ENCODE peak calls at places on chromosome 17, in six cellular contexts. F is lung, D is dorsolateral prefrontal cortex, B is AG04450, H is pancreas, Z is fibroblast of lung. N is an unnamed sample.
A peak's percentile ranks its signal among the peaks of the same experiment; 100 is the strongest.

GRCh38 chr17:78808106-78808635 is 26.1 kb upstream of the CYTH1 start:
- DNase-seq in F (no peak), D (no peak), B (no peak), H (no peak), Z (no peak), N (no peak)

GRCh38 chr17:48328457-48328856 is 101.6 kb downstream of the SKAP1 start:
- DNase-seq in F (no peak), D (no peak), B (no peak), H (no peak), Z (no peak), N (no peak)

GRCh38 chr17:54967621-54968258 is 714 bp downstream of the COX11 start:
- DNase-seq in F (no peak), D (no peak), B (no peak), H (no peak), Z (peak; percentile 36), N (no peak)

GRCh38 chr17:17055286-17056166 is 13.3 kb downstream of the MPRIP start:
- DNase-seq in F (no peak), D (no peak), B (no peak), H (peak; percentile 30), Z (no peak), N (no peak)

GRCh38 chr17:58452738-58453137 is 35.4 kb upstream of the RNF43 start:
- DNase-seq in F (no peak), D (no peak), B (no peak), H (no peak), Z (peak; percentile 1), N (peak; percentile 5)

GRCh38 chr17:50630524-50631194 is 4.0 kb upstream of the ABCC3 start:
- DNase-seq in F (peak; percentile 65), D (no peak), B (no peak), H (peak; percentile 88), Z (no peak), N (no peak)

GRCh38 chr17:82356028-82356427 is 3.0 kb upstream of the TEX19 start:
- DNase-seq in F (peak; percentile 83), D (no peak), B (no peak), H (peak; percentile 55), Z (no peak), N (no peak)

GRCh38 chr17:79788455-79788854 is 8.4 kb downstream of the CBX8 start:
- DNase-seq in F (no peak), D (no peak), B (no peak), H (no peak), Z (no peak), N (no peak)

GRCh38 chr17:45155483-45155882 is 6.2 kb upstream of the HEXIM2 start:
- DNase-seq in F (no peak), D (no peak), B (no peak), H (no peak), Z (no peak), N (no peak)

GRCh38 chr17:3009411-3009920 is 53.9 kb downstream of the OR1D5 start:
- DNase-seq in F (no peak), D (no peak), B (no peak), H (no peak), Z (no peak), N (no peak)

GRCh38 chr17:32127156-32127897 is 15.0 kb upstream of the RHOT1 start:
- DNase-seq in F (peak; percentile 85), D (peak; percentile 78), B (peak; percentile 15), H (peak; percentile 51), Z (peak; percentile 71), N (peak; percentile 70)

GRCh38 chr17:57406131-57406980 is 150.0 kb downstream of the MSI2 start:
- DNase-seq in F (no peak), D (no peak), B (no peak), H (no peak), Z (peak; percentile 27), N (no peak)

GRCh38 chr17:67615011-67615561 is 102.7 kb upstream of the NOL11 start:
- DNase-seq in F (no peak), D (no peak), B (no peak), H (no peak), Z (no peak), N (peak; percentile 9)

GRCh38 chr17:38590988-38591758 is 14.6 kb downstream of the SRCIN1 start:
- DNase-seq in F (peak; percentile 54), D (no peak), B (no peak), H (no peak), Z (no peak), N (no peak)

GRCh38 chr17:32495347-32496253 is 8.8 kb downstream of the CDK5R1 start:
- DNase-seq in F (no peak), D (peak; percentile 60), B (no peak), H (peak; percentile 15), Z (peak; percentile 65), N (peak; percentile 54)

GRCh38 chr17:77881545-77881944 is 77.0 kb upstream of the TNRC6C start:
- DNase-seq in F (peak; percentile 82), D (no peak), B (no peak), H (peak; percentile 25), Z (peak; percentile 26), N (peak; percentile 94)

GRCh38 chr17:10803830-10804498 is at the start of gene TMEM238L:
- DNase-seq in F (no peak), D (no peak), B (no peak), H (no peak), Z (no peak), N (no peak)

GRCh38 chr17:79145548-79145947 is 70.9 kb downstream of the ENGASE start:
- DNase-seq in F (no peak), D (no peak), B (no peak), H (no peak), Z (no peak), N (no peak)

GRCh38 chr17:33889766-33890165 is 365.3 kb upstream of the CCL2 start:
- DNase-seq in F (no peak), D (no peak), B (no peak), H (no peak), Z (no peak), N (no peak)

GRCh38 chr17:78105551-78105950 is 23.0 kb downstream of the TMC6 start:
- DNase-seq in F (no peak), D (no peak), B (no peak), H (no peak), Z (peak; percentile 32), N (no peak)

GRCh38 chr17:61474934-61475333 is 22.7 kb downstream of the TBX4 start:
- DNase-seq in F (no peak), D (no peak), B (no peak), H (no peak), Z (no peak), N (no peak)

GRCh38 chr17:58710948-58711552 is 18.6 kb downstream of the RAD51C start:
- DNase-seq in F (peak; percentile 35), D (no peak), B (peak; percentile 27), H (peak; percentile 19), Z (peak; percentile 81), N (peak; percentile 40)

GRCh38 chr17:29347831-29348281 is 42.3 kb upstream of the TAOK1 start:
- DNase-seq in F (no peak), D (no peak), B (no peak), H (no peak), Z (peak; percentile 51), N (no peak)

GRCh38 chr17:60154616-60155426 is 5.0 kb downstream of the CA4 start:
- DNase-seq in F (no peak), D (no peak), B (no peak), H (no peak), Z (peak; percentile 69), N (no peak)

GRCh38 chr17:65522751-65523404 is 38.6 kb downstream of the AXIN2 start:
- DNase-seq in F (no peak), D (no peak), B (no peak), H (no peak), Z (no peak), N (no peak)

GRCh38 chr17:49015924-49016774 is 19.0 kb downstream of the IGF2BP1 start:
- DNase-seq in F (no peak), D (no peak), B (no peak), H (no peak), Z (peak; percentile 33), N (no peak)

GRCh38 chr17:74770498-74771318 is 5.4 kb downstream of the NAT9 start:
- DNase-seq in F (peak; percentile 77), D (no peak), B (no peak), H (peak; percentile 89), Z (peak; percentile 37), N (no peak)
- H3K27ac ChIP-seq in F (no peak overlapping the region), D (no peak overlapping the region), B (no peak overlapping the region), H (peak overlapping the region; percentile 87), Z (no peak overlapping the region), N (no peak overlapping the region)

GRCh38 chr17:1220346-1220745 is 40.6 kb upstream of the ABR start:
- DNase-seq in F (no peak), D (no peak), B (no peak), H (no peak), Z (no peak), N (no peak)
- H3K27me3 ChIP-seq in F (no peaks in the 10 kb centered on the region), D (no peaks in the 10 kb centered on the region), B (peaks cover 29% of the 10 kb centered on the region), H (no peaks in the 10 kb centered on the region), Z (peaks cover 4% of the 10 kb centered on the region), N (peaks cover 2% of the 10 kb centered on the region)

DNA sequence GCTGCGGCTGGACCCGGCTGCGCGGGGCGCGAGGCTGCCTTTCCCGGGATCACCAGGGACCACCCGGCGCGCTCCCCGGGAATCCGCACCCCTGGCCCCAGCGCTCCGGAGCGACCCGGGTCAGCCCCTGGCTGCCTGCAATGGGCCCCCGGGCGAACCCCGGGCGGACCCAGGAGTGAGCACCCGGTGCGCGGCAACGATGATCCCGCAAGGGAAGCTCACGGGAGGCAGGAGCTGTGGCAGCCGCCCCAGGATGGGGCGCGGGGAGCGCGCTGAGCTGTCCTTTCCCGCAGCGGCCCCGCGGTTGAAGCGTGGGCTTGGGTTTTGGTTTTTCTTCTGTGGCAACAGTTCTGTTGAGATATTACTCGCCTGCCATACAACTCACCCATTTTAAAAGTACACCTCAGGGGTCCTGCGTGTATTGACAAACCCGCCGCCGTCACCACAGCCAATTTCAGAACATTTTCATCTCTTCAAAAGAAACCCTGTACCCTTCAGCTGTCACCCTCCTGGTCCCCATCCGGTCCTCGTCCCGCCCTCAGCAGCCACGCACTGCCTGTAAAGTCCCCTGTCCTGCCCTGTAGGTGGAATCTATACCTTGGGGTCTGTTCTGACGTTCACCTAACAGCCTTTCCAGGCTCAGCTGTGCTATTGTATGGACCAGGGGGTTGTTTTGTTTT is 12.8 kb downstream of the CHMP6 start:
- DNase-seq in F (no peak), D (no peak), B (no peak), H (no peak), Z (no peak), N (no peak)
- H3K27ac ChIP-seq in F (no peak overlapping the region), D (no peak overlapping the region), B (no peak overlapping the region), H (no peak overlapping the region), Z (no peak overlapping the region), N (no peak overlapping the region)

GRCh38 chr17:73533127-73533526 is 111.1 kb downstream of the SDK2 start:
- DNase-seq in F (no peak), D (no peak), B (no peak), H (peak; percentile 9), Z (no peak), N (no peak)

GRCh38 chr17:73535746-73536145 is 108.5 kb downstream of the SDK2 start:
- DNase-seq in F (no peak), D (no peak), B (no peak), H (no peak), Z (no peak), N (no peak)

GRCh38 chr17:73533801-73534574 is 110.3 kb downstream of the SDK2 start:
- DNase-seq in F (no peak), D (no peak), B (no peak), H (no peak), Z (no peak), N (no peak)

GRCh38 chr17:73532441-73532901 is 111.8 kb downstream of the SDK2 start:
- DNase-seq in F (no peak), D (no peak), B (no peak), H (no peak), Z (no peak), N (peak; percentile 42)

DNA sequence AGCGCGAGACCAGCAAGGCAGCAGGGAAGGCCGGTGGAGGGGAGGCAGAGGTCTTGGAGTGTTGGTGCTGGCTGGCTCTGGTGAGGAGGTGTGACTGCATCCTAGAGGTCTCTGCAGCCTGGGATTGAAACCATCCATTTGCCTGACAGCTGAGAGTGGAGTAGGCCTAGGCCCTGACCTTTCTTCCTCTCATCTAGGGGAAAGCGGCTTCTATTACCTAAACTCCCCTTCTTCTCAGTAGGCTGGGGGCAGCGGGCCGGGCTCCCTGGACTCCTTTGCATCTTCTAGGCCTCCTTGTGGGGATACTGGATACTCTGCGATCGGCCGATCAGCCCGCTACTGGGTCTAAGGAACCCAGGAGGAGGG is 109.7 kb downstream of the SDK2 start:
- DNase-seq in F (no peak), D (no peak), B (no peak), H (no peak), Z (no peak), N (no peak)
- H3K27me3 ChIP-seq in F (no peaks in the 10 kb centered on the region), D (no peaks in the 10 kb centered on the region), B (no peaks in the 10 kb centered on the region), H (no peaks in the 10 kb centered on the region), Z (no peaks in the 10 kb centered on the region), N (no peaks in the 10 kb centered on the region)